ENCODE peak calls at places on chromosome 22, in five cellular contexts. M is GM12878, L is HCT116, T is K562, A is SK-N-SH. J is an unnamed sample.

GRCh38 chr22:49687333-49687732 is 140.3 kb downstream of the BRD1 start:
- DNase-seq in A (no peak), L (no peak), T (no peak), M (no peak), J (no peak)

GRCh38 chr22:49582171-49582570 is 245.5 kb downstream of the BRD1 start:
- DNase-seq in L (no peak), T (no peak), M (no peak), A (peak), J (no peak)

GRCh38 chr22:49966716-49967332 is 6.3 kb downstream of the PIM3 start:
- DNase-seq in M (no peak), T (peak), L (no peak), A (peak), J (no peak)

GRCh38 chr22:17829691-17830040 is 55.4 kb upstream of the BID start:
- DNase-seq in T (no peak), A (no peak), M (no peak), L (no peak), J (no peak)

GRCh38 chr22:29269230-29269604 is 1.1 kb downstream of the EWSR1 start:
- DNase-seq in M (no peak), T (no peak), A (no peak), L (no peak), J (no peak)

GRCh38 chr22:49018601-49019000 is 809.1 kb downstream of the BRD1 start:
- DNase-seq in L (no peak), T (no peak), M (no peak), A (no peak), J (no peak)

GRCh38 chr22:28183078-28183870 is 264.2 kb upstream of the PITPNB start:
- DNase-seq in T (peak), A (no peak), M (no peak), L (no peak), J (no peak)

GRCh38 chr22:32587449-32587848 is 112.8 kb downstream of the FBXO7 start:
- DNase-seq in A (no peak), L (no peak), M (no peak), T (no peak), J (no peak)

GRCh38 chr22:46229701-46230100 is 20.4 kb downstream of the CDPF1 start:
- DNase-seq in A (peak), T (no peak), M (no peak), L (no peak), J (peak)

GRCh38 chr22:37549704-37550059 is 10.6 kb upstream of the CDC42EP1 start:
- DNase-seq in M (no peak), L (no peak), T (no peak), A (peak), J (no peak)

GRCh38 chr22:32859743-32860142 is 58.2 kb downstream of the TIMP3 start:
- DNase-seq in L (no peak), A (no peak), M (no peak), T (no peak), J (no peak)

GRCh38 chr22:27801197-27801615 is 350 bp downstream of the MN1 start:
- DNase-seq in L (no peak), A (peak), T (peak), M (no peak), J (peak)

GRCh38 chr22:46001426-46002106 is 24.6 kb upstream of the WNT7B start:
- DNase-seq in L (no peak), T (no peak), A (no peak), M (no peak), J (no peak)

GRCh38 chr22:35152316-35152715 is 86.4 kb downstream of the ISX start:
- DNase-seq in M (no peak), L (no peak), A (no peak), T (no peak), J (no peak)

GRCh38 chr22:35148381-35148780 is 82.4 kb downstream of the ISX start:
- DNase-seq in L (no peak), M (no peak), A (no peak), T (no peak), J (no peak)

GRCh38 chr22:35154937-35155387 is 89.0 kb downstream of the ISX start:
- DNase-seq in M (no peak), L (peak), T (peak), A (peak), J (peak)

GRCh38 chr22:35150163-35151107 is 84.5 kb downstream of the ISX start:
- DNase-seq in L (peak), M (no peak), A (peak), T (peak), J (peak)

GRCh38 chr22:35149149-35149548 is 83.2 kb downstream of the ISX start:
- DNase-seq in T (no peak), L (no peak), M (no peak), A (no peak), J (no peak)
- TF ChIP-seq JUND in T (no peak), L (no peak), M (no peak), A (no peak), J (no peak)

DNA sequence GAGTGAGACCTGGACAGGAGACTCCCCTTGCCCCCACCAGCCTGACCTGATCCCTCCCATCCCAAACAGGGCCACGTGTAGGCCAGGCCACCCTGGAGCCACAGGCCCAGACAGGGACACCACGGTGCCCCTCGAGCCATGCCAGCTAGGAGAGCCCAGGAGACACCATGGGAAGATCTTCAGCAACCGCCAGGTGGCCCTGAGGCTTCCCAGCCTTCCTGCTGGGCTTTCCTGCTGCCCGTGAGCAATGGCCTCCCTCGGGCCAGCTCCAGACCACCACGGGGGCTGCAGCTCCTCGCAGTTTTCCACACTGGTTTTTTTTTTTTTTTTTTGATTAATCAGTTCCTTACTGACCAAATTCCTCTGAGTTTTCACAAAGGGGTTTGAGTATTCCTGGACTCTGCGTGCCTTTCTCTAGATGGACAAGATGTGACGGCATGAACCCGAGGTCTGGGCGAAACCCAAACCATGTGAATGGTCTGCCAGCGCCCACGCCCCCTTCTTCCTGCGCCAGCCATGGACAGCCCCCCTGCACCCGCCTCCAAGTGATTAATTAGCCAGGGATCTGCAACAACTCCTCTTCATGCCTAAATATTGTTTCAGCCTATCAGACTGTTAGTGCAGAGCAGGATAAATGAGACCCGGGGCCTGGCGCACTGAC is 40.9 kb downstream of the TBX1 start:
- DNase-seq in A (peak), L (no peak), M (no peak), T (no peak), J (no peak)
- TF ChIP-seq JUND in A (no peak), L (no peak), M (no peak), T (no peak), J (no peak)

DNA sequence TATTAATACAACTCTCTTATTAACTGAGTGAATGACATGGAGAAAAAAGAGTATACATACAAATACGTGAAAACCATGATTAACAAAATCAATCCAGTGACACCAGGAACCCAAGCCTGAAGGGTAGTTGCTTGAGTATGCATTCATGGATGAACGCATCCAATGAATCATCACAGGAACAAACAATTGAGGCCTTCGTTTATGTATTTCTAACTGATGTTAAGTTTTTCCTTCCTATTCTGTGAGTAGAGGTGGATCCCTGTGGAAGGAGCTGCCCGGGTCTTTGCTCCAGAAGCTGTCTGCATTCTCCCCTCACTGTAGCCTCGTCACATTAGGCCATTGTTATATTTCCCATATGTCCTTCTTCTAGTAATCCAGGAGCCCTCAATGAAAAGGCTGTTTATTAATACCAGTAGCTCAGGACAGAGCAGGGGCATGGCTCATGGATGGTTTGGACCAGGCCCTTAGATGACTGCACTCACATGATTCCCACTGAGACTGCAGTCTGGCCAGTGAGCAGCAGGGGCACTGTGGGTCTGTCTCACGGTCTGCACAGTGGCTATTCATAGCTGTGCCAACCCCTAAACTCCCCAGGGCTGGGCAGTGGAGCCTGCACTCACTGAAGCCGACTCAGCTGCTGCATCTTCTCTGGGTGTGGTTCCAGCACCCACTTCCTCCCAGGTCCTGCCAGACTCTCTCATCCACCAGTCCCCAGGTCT is 128.1 kb upstream of the TOP3B start:
- DNase-seq in M (peak), L (peak), A (peak), T (peak), J (peak)
- TF ChIP-seq JUND in M (peak), L (no peak), A (no peak), T (no peak), J (no peak)

DNA sequence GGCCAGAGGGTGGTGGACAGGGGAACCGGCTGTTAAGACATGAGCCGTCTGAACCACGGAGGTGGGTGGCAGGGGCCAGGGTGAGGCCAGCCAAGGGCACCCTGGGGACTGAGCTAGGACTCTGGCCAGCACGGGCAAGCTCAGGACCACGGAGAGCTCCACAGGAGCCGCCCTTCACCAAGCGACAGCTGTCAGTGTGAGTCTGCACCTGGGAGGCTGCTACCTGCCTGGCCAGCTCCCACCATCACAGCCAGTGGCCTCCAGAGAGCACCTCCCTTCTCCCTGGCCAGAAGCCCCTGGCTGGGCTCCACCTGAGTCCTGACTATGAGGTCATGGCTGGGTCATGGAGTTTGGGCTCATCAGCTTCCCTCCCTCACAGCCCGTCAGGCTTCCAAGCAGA is 21.6 kb downstream of the MGAT3 start:
- DNase-seq in L (no peak), T (peak), A (no peak), M (no peak), J (peak)
- TF ChIP-seq JUND in L (no peak), T (no peak), A (no peak), M (no peak), J (no peak)

GRCh38 chr22:30636226-30637077 is 871 bp downstream of the SLC35E4 start:
- DNase-seq in L (no peak), T (no peak), A (peak), M (no peak), J (no peak)

GRCh38 chr22:30637701-30638114 is 2.1 kb downstream of the SLC35E4 start:
- DNase-seq in L (no peak), T (no peak), M (no peak), A (peak), J (no peak)

GRCh38 chr22:30634477-30635233 is 926 bp upstream of the SLC35E4 start:
- DNase-seq in L (peak), T (peak), M (peak), A (peak), J (peak)

GRCh38 chr22:30640361-30640760 is 4.8 kb downstream of the SLC35E4 start:
- DNase-seq in A (no peak), L (no peak), M (no peak), T (no peak), J (no peak)

DNA sequence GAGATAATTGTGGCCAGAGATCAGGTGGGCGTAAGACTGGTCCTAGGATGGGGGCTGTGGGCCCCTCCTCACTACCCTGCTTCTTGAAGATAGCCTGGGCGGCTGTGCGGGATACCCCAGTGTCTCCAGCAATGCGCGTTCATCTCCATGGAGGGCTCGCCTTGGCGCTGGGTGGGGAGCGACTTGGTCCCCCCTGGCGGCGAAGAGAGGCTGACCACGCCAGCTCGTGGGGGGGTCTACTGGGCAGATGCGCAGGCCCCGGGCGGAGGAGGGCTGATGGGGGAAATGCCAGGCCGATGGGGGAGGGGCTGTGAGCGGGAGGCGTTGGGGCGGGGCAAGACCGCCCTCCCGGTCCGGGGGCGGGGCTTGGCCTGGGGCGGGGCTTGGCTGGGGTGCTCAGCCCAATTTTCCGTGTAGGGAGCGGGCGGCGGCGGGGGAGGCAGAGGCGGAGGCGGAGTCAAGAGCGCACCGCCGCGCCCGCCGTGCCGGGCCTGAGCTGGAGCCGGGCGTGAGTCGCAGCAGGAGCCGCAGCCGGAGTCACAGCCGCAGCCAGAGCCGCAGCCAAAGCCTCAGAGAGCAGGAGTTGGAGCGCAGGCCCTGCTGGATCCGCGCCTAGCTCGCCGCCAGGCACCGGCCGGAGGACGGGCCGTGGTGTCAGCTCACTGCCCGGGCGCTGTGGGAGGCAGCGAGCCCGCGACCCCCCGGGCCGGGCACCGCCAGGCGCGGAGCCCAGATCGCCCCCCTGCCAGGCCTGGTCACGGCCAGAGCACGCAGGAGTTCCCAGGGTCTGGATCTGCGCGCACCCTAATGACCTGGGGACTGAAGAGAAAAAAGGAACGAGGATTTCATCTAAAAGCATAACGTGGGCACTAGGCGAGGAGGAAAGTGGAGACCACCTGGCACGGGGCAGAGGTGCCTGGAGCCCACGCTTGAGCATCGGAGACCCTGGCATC is at the start of gene SLC35E4:
- DNase-seq in T (peak), L (peak), M (peak), A (peak), J (peak)
- TF ChIP-seq JUND in T (no peak), L (no peak), M (peak), A (no peak), J (no peak)

GRCh38 chr22:24107668-24108067 is 73.6 kb upstream of the SUSD2 start:
- DNase-seq in L (no peak), T (no peak), M (no peak), A (no peak), J (no peak)
- TF ChIP-seq JUND in L (no peak), T (no peak), M (no peak), A (no peak), J (no peak)